ENCODE peak calls at places on chromosome 18, in ten cellular contexts. X, C, V, B, O, I, M, H, T and F are unnamed samples. For H3K4me1, the result is how much of the 10 kb centered on the place peaks cover.

GRCh38 chr18:50586710-50587109 is 26.8 kb downstream of the MAPK4 start:
- DNase-seq in X (no peak), H (no peak), T (no peak), C (no peak), M (no peak), B (no peak), O (no peak), V (no peak), I (no peak), F (no peak)

GRCh38 chr18:6948656-6949055 is 168.9 kb downstream of the LAMA1 start:
- DNase-seq in I (no peak), O (no peak), B (no peak), V (no peak), C (no peak), M (no peak), X (no peak), H (no peak), T (no peak), F (no peak)

GRCh38 chr18:8661754-8662573 is 43.4 kb upstream of the MTCL1 start:
- DNase-seq in H (peak), B (peak), V (peak), X (peak), C (no peak), I (peak), M (peak), T (no peak), O (no peak), F (no peak)

GRCh38 chr18:41135146-41135545 is 819.9 kb upstream of the PIK3C3 start:
- DNase-seq in C (no peak), O (no peak), I (no peak), B (no peak), T (no peak), H (no peak), X (no peak), V (no peak), M (no peak), F (no peak)

GRCh38 chr18:2723207-2723606 is 67.7 kb downstream of the SMCHD1 start:
- DNase-seq in H (peak), T (no peak), V (no peak), M (no peak), I (no peak), O (no peak), C (no peak), X (peak), B (no peak), F (no peak)

GRCh38 chr18:54946149-54946581 is 13.1 kb downstream of the CCDC68 start:
- DNase-seq in I (peak), T (no peak), C (no peak), V (peak), B (no peak), X (peak), O (peak), H (peak), M (no peak), F (peak)

GRCh38 chr18:79422022-79422782 is 26.5 kb downstream of the NFATC1 start:
- DNase-seq in H (peak), I (no peak), B (no peak), T (no peak), C (no peak), M (no peak), V (peak), X (no peak), O (no peak), F (no peak)

GRCh38 chr18:58512161-58512581 is 116.7 kb downstream of the ALPK2 start:
- DNase-seq in H (no peak), M (peak), V (no peak), B (peak), I (no peak), T (no peak), C (no peak), X (no peak), O (no peak), F (no peak)

GRCh38 chr18:23563377-23564043 is 22.8 kb downstream of the NPC1 start:
- DNase-seq in T (no peak), I (no peak), C (no peak), B (no peak), V (peak), M (no peak), H (peak), X (no peak), O (no peak), F (no peak)

GRCh38 chr18:7914834-7915670 is 347.9 kb downstream of the PTPRM start:
- DNase-seq in I (no peak), M (no peak), H (no peak), X (no peak), O (no peak), T (no peak), C (no peak), B (no peak), V (no peak), F (no peak)

GRCh38 chr18:31498450-31499156 is 626 bp downstream of the DSG2 start:
- DNase-seq in H (no peak), C (no peak), M (peak), O (no peak), I (no peak), V (no peak), X (no peak), T (no peak), B (no peak), F (no peak)

GRCh38 chr18:55041366-55041765 is 82.1 kb upstream of the CCDC68 start:
- DNase-seq in H (no peak), V (no peak), M (no peak), I (no peak), O (no peak), T (no peak), B (no peak), C (no peak), X (no peak), F (no peak)

GRCh38 chr18:58449366-58449935 is 179.4 kb downstream of the ALPK2 start:
- DNase-seq in T (no peak), H (no peak), X (no peak), O (no peak), C (no peak), V (no peak), M (no peak), B (peak), I (no peak), F (no peak)

GRCh38 chr18:74373428-74373827 is 57.8 kb downstream of the C18orf63 start:
- DNase-seq in X (no peak), C (no peak), V (no peak), B (no peak), O (peak), I (no peak), M (no peak), T (no peak), H (no peak), F (no peak)

GRCh38 chr18:8794133-8794986 is 89.0 kb downstream of the MTCL1 start:
- DNase-seq in H (peak), I (no peak), X (no peak), C (no peak), B (no peak), O (no peak), M (no peak), T (no peak), V (peak), F (no peak)

GRCh38 chr18:44731866-44732555 is 51.3 kb downstream of the SETBP1 start:
- DNase-seq in C (no peak), H (peak), I (no peak), B (no peak), X (no peak), O (no peak), T (no peak), V (no peak), M (no peak), F (no peak)

GRCh38 chr18:44927127-44927849 is 246.6 kb downstream of the SETBP1 start:
- DNase-seq in B (no peak), H (no peak), T (no peak), I (no peak), V (no peak), C (no peak), O (no peak), X (no peak), M (no peak), F (no peak)

GRCh38 chr18:41594582-41594981 is 360.5 kb upstream of the PIK3C3 start:
- DNase-seq in V (peak), X (no peak), O (no peak), H (no peak), T (no peak), I (no peak), B (no peak), C (no peak), M (no peak), F (no peak)

GRCh38 chr18:26383454-26384270 is 157.4 kb downstream of the TAF4B start:
- DNase-seq in H (peak), O (no peak), C (no peak), V (peak), T (no peak), B (no peak), I (peak), X (peak), M (peak), F (no peak)

GRCh38 chr18:23306842-23307241 is 146.2 kb upstream of the RIOK3 start:
- DNase-seq in M (no peak), C (no peak), X (no peak), V (no peak), O (no peak), I (no peak), B (no peak), T (no peak), H (no peak), F (no peak)

GRCh38 chr18:46946656-46947282 is 29.4 kb downstream of the KATNAL2 start:
- DNase-seq in O (peak), M (peak), I (peak), T (peak), C (peak), H (peak), V (peak), B (peak), X (peak), F (peak)

GRCh38 chr18:31657823-31658669 is 26.3 kb downstream of the B4GALT6 start:
- DNase-seq in C (no peak), I (peak), O (no peak), T (no peak), B (no peak), X (no peak), V (no peak), M (no peak), H (no peak), F (no peak)

GRCh38 chr18:79940126-79940813 is 11.2 kb downstream of the SLC66A2 start:
- DNase-seq in C (peak), V (no peak), M (no peak), O (no peak), H (no peak), B (peak), T (no peak), I (no peak), X (no peak), F (no peak)

GRCh38 chr18:21760321-21760720 is 19.7 kb downstream of the MIB1 start:
- DNase-seq in I (no peak), B (no peak), C (no peak), X (no peak), T (no peak), H (peak), M (no peak), V (peak), O (no peak), F (no peak)

GRCh38 chr18:2994603-2995432 is 18.1 kb downstream of the LPIN2 start:
- DNase-seq in H (no peak), C (peak), B (peak), M (no peak), X (no peak), T (no peak), O (no peak), I (peak), V (no peak), F (no peak)

GRCh38 chr18:11713756-11714155 is 24.7 kb downstream of the GNAL start:
- DNase-seq in T (no peak), I (no peak), C (no peak), B (peak), H (no peak), M (no peak), X (no peak), O (no peak), V (no peak), F (no peak)

DNA sequence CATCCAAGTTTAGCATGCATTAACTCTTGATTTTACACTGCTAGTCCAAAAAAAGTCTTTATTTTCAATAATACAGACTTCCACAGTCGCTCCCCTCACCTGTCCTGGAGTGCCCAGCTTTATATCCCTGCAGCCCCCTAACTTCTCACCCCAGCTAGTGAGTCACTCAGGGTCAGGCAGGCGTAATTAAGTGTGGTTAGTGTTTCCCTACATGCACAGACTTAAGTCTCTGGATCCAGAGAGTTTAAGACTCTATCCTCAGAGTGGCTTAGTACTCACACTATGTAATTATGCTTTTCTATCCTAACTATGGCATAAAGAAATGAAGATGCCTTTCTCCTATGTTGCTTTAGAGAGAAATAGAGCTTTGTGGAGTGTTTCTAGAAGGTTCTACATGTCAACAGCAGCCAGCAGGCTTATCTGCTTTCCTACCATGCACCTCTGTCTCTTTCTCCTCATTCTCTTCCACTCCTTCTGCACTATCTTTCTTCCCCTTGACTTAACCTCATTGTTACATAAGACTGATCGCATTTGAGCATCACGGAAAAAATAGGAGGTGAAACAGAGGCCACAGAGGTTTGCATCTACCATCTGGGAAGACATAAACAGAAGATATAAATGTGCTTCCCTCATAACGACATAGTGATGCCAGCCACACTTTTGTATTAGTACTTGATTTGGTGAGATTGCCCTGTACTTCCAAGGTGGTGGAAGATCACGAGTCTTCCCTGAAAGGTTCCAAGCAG is 34.4 kb upstream of the PMAIP1 start:
- DNase-seq in I (no peak), B (no peak), O (no peak), T (no peak), H (no peak), V (no peak), X (no peak), M (no peak), C (no peak), F (no peak)
- H3K4me1 ChIP-seq in I (under half), B (under half), O (under half), T (under half), H (under half), V (under half), X (under half), M (under half), C (under half), F (under half)

DNA sequence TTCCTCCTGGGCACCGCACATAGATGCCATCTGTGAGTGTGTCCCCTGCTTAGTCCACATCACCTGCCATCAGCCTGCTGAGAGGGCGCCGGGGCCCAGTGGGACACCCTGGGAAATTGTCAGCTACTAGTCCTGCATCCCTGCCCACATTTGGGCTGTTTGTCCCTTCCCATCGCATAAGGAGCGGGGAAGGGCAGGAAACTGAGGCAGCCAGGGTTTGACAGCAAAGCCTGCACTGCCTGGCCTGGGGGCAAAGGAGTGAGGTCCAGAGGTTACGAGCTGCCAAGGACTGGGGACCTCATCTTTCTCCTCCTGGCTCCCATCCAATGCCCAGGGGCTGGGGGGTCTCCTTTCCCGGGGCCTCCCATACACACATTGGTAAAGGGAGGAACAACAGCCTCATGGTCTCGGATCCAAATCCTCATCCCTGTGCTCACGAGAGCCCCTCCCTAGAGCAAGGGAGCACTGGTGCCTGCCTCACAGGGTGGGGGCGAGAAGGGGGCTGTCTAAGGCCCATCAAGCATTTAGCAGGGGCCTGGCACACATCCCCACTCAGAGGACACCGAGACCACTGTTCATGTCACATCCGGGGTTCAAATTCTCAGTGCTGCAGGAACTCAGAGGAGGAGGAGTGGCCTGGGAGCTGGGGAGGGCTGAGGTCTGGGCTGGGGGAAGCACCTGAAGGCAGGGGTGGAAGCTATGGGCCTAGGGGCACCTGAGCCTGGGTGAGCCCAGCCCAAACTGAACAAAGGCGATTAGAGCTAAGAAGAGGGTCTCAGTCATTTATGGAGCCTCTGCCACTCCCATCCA is 113.8 kb downstream of the SMAD7 start:
- DNase-seq in T (no peak), V (no peak), B (no peak), O (no peak), H (no peak), I (no peak), C (peak), X (no peak), M (no peak), F (no peak)
- H3K4me1 ChIP-seq in T (under half), V (under half), B (under half), O (half or more), H (under half), I (under half), C (under half), X (half or more), M (under half), F (half or more)

GRCh38 chr18:63928331-63928730 is 20.6 kb downstream of the SERPINB10 start:
- DNase-seq in V (no peak), X (no peak), I (no peak), T (no peak), B (no peak), H (no peak), O (no peak), C (no peak), M (no peak), F (no peak)
- H3K4me1 ChIP-seq in V (under half), X (under half), I (under half), T (under half), B (under half), H (under half), O (under half), C (under half), M (under half), F (under half)

GRCh38 chr18:33749831-33750230 is 171.8 kb downstream of the ASXL3 start:
- DNase-seq in O (no peak), T (no peak), I (no peak), V (no peak), B (peak), H (no peak), X (no peak), C (no peak), M (no peak), F (no peak)
- H3K4me1 ChIP-seq in O (under half), T (under half), I (under half), V (under half), B (under half), H (under half), X (under half), C (under half), M (under half), F (under half)

GRCh38 chr18:32776525-32776924 is 3.7 kb upstream of the KLHL14 start:
- DNase-seq in I (no peak), X (no peak), H (no peak), V (no peak), O (no peak), T (no peak), C (no peak), B (no peak), M (no peak), F (no peak)
- H3K4me1 ChIP-seq in I (under half), X (under half), H (under half), V (under half), O (under half), T (under half), C (under half), B (under half), M (under half), F (under half)

GRCh38 chr18:9916067-9916684 is 2.4 kb downstream of the VAPA start:
- DNase-seq in V (no peak), M (peak), X (no peak), H (peak), I (no peak), O (no peak), C (no peak), T (no peak), B (no peak), F (no peak)

GRCh38 chr18:9915291-9916066 is 1.7 kb downstream of the VAPA start:
- DNase-seq in M (no peak), C (no peak), B (no peak), O (no peak), X (no peak), I (no peak), V (no peak), H (peak), T (no peak), F (no peak)

GRCh38 chr18:9918016-9918680 is 4.3 kb downstream of the VAPA start:
- DNase-seq in B (no peak), C (no peak), X (no peak), I (no peak), O (no peak), H (peak), M (no peak), T (no peak), V (no peak), F (no peak)

GRCh38 chr18:9914584-9915290 is 921 bp downstream of the VAPA start:
- DNase-seq in B (peak), I (peak), T (peak), O (peak), H (peak), M (peak), C (peak), X (peak), V (peak), F (peak)

GRCh38 chr18:9916814-9917213 is 3.0 kb downstream of the VAPA start:
- DNase-seq in V (no peak), T (no peak), B (no peak), H (no peak), X (no peak), I (no peak), M (no peak), O (no peak), C (no peak), F (no peak)
- H3K4me1 ChIP-seq in V (under half), T (under half), B (under half), H (under half), X (under half), I (under half), M (under half), O (half or more), C (under half), F (half or more)